ENCODE peak calls at places on chromosome 7, in four cellular contexts. One of them, this sample, is unnamed.

GRCh38 chr7:101554584-101555268 is 74.4 kb downstream of the MYL10 start:
- DNase-seq in SJCRH30: no peak
- DNase-seq in HTR-8/SVneo: no peak
- DNase-seq in AG09319: no peak
- DNase-seq in this sample: no peak

GRCh38 chr7:38524786-38525185 is 106.4 kb downstream of the AMPH start:
- DNase-seq in AG09319: no peak
- DNase-seq in HTR-8/SVneo: no peak
- DNase-seq in SJCRH30: no peak
- DNase-seq in this sample: no peak

GRCh38 chr7:1610678-1611302 is 41.0 kb upstream of the PSMG3 start:
- DNase-seq in AG09319: no peak
- DNase-seq in SJCRH30: no peak
- DNase-seq in HTR-8/SVneo: no peak
- DNase-seq in this sample: no peak

GRCh38 chr7:5431485-5432118 is 8.0 kb upstream of the TNRC18 start:
- DNase-seq in HTR-8/SVneo: no peak
- DNase-seq in SJCRH30: no peak
- DNase-seq in AG09319: no peak
- DNase-seq in this sample: no peak

GRCh38 chr7:114345494-114345893 is 69.1 kb upstream of the FOXP2 start:
- DNase-seq in HTR-8/SVneo: no peak
- DNase-seq in AG09319: no peak
- DNase-seq in SJCRH30: peak; percentile 94
- DNase-seq in this sample: no peak

GRCh38 chr7:99597762-99598501 is at the start of gene TMEM225B:
- DNase-seq in HTR-8/SVneo: no peak
- DNase-seq in AG09319: no peak
- DNase-seq in SJCRH30: no peak
- DNase-seq in this sample: no peak

GRCh38 chr7:82204694-82205093 is 238.9 kb downstream of the CACNA2D1 start:
- DNase-seq in AG09319: peak; percentile 27
- DNase-seq in SJCRH30: no peak
- DNase-seq in HTR-8/SVneo: no peak
- DNase-seq in this sample: peak; percentile 66

GRCh38 chr7:51455948-51456347 is 139.3 kb upstream of the COBL start:
- DNase-seq in HTR-8/SVneo: no peak
- DNase-seq in SJCRH30: peak; percentile 11
- DNase-seq in AG09319: no peak
- DNase-seq in this sample: no peak

GRCh38 chr7:74462707-74463100 is 9.0 kb downstream of the GTF2IRD1 start:
- DNase-seq in HTR-8/SVneo: no peak
- DNase-seq in AG09319: no peak
- DNase-seq in SJCRH30: peak; percentile 61
- DNase-seq in this sample: no peak

GRCh38 chr7:105131890-105132289 is 117.9 kb downstream of the KMT2E start:
- DNase-seq in AG09319: no peak
- DNase-seq in SJCRH30: no peak
- DNase-seq in HTR-8/SVneo: no peak
- DNase-seq in this sample: no peak

GRCh38 chr7:116988363-116988989 is 35.2 kb downstream of the ST7 start:
- DNase-seq in SJCRH30: no peak
- DNase-seq in AG09319: no peak
- DNase-seq in HTR-8/SVneo: no peak
- DNase-seq in this sample: no peak

GRCh38 chr7:101137651-101138148 is 10.8 kb downstream of the SERPINE1 start:
- DNase-seq in SJCRH30: no peak
- DNase-seq in HTR-8/SVneo: no peak
- DNase-seq in AG09319: no peak
- DNase-seq in this sample: no peak

GRCh38 chr7:50112250-50112649 is 19.2 kb upstream of the ZPBP start:
- DNase-seq in SJCRH30: no peak
- DNase-seq in HTR-8/SVneo: no peak
- DNase-seq in AG09319: no peak
- DNase-seq in this sample: no peak

GRCh38 chr7:96838481-96838880 is 128.8 kb upstream of the SEM1 start:
- DNase-seq in AG09319: no peak
- DNase-seq in SJCRH30: no peak
- DNase-seq in HTR-8/SVneo: no peak
- DNase-seq in this sample: no peak